ENCODE peak calls at places on chromosomes 6 and 20, in five cellular contexts. I is cardiac muscle cell, M is PC-9, V is HCT116, W is heart right ventricle. C is an unnamed sample.
A peak's percentile ranks its signal among the peaks of the same experiment; 100 is the strongest.

GRCh38 chr6:52992980-52993379 is 2.1 kb downstream of the GSTA4 start:
- DNase-seq in M (no peak), W (no peak), V (no peak), I (peak; percentile 76), C (no peak)

GRCh38 chr6:163443985-163444553 is 29.6 kb downstream of the QKI start:
- DNase-seq in V (no peak), I (no peak), M (no peak), W (no peak), C (no peak)

GRCh38 chr6:107823047-107823557 is 1.0 kb downstream of the SCML4 start:
- DNase-seq in M (no peak), I (no peak), W (no peak), V (no peak), C (no peak)

GRCh38 chr20:35621560-35621946 is 5.9 kb downstream of the SPAG4 start:
- DNase-seq in W (no peak), I (no peak), M (no peak), V (no peak), C (no peak)

GRCh38 chr20:878511-879307 is 37.4 kb downstream of the ANGPT4 start:
- DNase-seq in W (peak; percentile 33), I (peak; percentile 52), V (no peak), M (no peak), C (no peak)

GRCh38 chr20:61449916-61450315 is 197.9 kb downstream of the CDH4 start:
- DNase-seq in V (no peak), W (no peak), I (no peak), M (no peak), C (no peak)

GRCh38 chr20:31543966-31544598 is 29.8 kb downstream of the HM13 start:
- DNase-seq in I (peak; percentile 92), V (no peak), M (peak; percentile 52), W (no peak), C (peak; percentile 31)

GRCh38 chr6:46370622-46371021 is 120.6 kb downstream of the RCAN2 start:
- DNase-seq in M (no peak), V (no peak), I (no peak), W (no peak), C (no peak)

GRCh38 chr6:3393796-3394195 is 63.1 kb downstream of the SLC22A23 start:
- DNase-seq in V (no peak), I (no peak), W (no peak), M (no peak), C (no peak)

GRCh38 chr6:148524976-148525375 is 182.3 kb downstream of the SASH1 start:
- DNase-seq in I (peak; percentile 63), W (no peak), V (no peak), M (no peak), C (no peak)

GRCh38 chr6:36432151-36432633 is 10.5 kb downstream of the PXT1 start:
- DNase-seq in M (peak; percentile 43), W (no peak), I (no peak), V (no peak), C (no peak)

GRCh38 chr6:69775941-69776340 is 20.9 kb downstream of the LMBRD1 start:
- DNase-seq in W (no peak), M (no peak), V (no peak), I (no peak), C (no peak)

GRCh38 chr6:121093928-121094327 is 240.4 kb downstream of the TBC1D32 start:
- DNase-seq in W (no peak), I (peak; percentile 61), V (no peak), M (no peak), C (no peak)

GRCh38 chr6:5501837-5502236 is 240.5 kb downstream of the FARS2 start:
- DNase-seq in M (no peak), V (no peak), I (no peak), W (peak; percentile 45), C (peak; percentile 14)

GRCh38 chr6:79193971-79194370 is 40.5 kb downstream of the HMGN3 start:
- DNase-seq in V (no peak), M (no peak), I (no peak), W (no peak), C (no peak)

GRCh38 chr6:83221302-83221701 is 28.1 kb downstream of the RWDD2A start:
- DNase-seq in W (no peak), M (no peak), I (peak; percentile 40), V (no peak), C (no peak)

GRCh38 chr6:33126101-33126714 is 50.4 kb downstream of the HLA-DPB1 start:
- DNase-seq in M (peak; percentile 25), V (peak; percentile 35), W (peak; percentile 71), I (peak; percentile 75), C (peak; percentile 82)

GRCh38 chr6:158413028-158413427 is 100.8 kb downstream of the TULP4 start:
- DNase-seq in W (no peak), I (no peak), V (no peak), M (no peak), C (no peak)

GRCh38 chr6:144305985-144306384 is 20.9 kb downstream of the UTRN start:
- DNase-seq in M (no peak), I (no peak), W (no peak), V (no peak), C (no peak)

GRCh38 chr6:148760568-148761531 is 14.0 kb downstream of the UST start:
- DNase-seq in I (peak; percentile 96), M (peak; percentile 29), V (no peak), W (peak; percentile 32), C (peak; percentile 56)

GRCh38 chr6:404685-405423 is 13.3 kb downstream of the IRF4 start:
- DNase-seq in V (no peak), I (no peak), M (no peak), W (no peak), C (no peak)

GRCh38 chr6:36357872-36358234 is 21.2 kb upstream of the BNIP5 start:
- DNase-seq in V (no peak), M (no peak), I (no peak), W (no peak), C (no peak)

GRCh38 chr6:47278545-47278944 is 31.2 kb downstream of the TNFRSF21 start:
- DNase-seq in M (no peak), V (no peak), I (peak; percentile 75), W (no peak), C (no peak)

GRCh38 chr6:87026961-87027360 is 67.9 kb downstream of the CGA start:
- DNase-seq in M (no peak), W (no peak), V (no peak), I (no peak), C (no peak)

GRCh38 chr20:35953411-35954199 is 697 bp downstream of the SCAND1 start:
- DNase-seq in I (peak; percentile 53), M (no peak), W (peak; percentile 48), V (no peak), C (peak; percentile 56)

DNA sequence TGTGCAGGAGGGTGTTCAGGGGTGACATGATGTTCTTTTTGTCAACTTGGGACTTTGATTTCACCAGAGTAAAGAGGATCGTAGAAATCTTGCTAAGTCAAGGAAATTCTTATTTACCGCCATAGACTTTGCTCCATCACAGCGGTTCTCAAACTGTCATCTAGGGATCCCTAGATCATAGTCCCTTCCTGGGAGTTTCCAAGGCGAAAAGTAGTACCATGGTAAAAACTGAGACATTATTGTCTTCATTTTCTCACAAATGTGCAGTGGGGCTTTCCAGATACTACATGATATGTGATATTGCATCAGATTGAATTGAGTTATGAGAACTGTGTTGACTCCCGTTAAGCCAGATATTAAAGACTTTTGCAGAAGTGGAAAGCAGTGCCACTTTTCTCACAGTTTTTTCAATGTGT is 79.7 kb downstream of the JARID2 start:
- DNase-seq in V (no peak), M (no peak), I (no peak), W (no peak), C (no peak)
- H3K27ac ChIP-seq in V (no peak overlapping the region), M (no peak overlapping the region), I (no peak overlapping the region), W (no peak overlapping the region), C (no peak overlapping the region)

DNA sequence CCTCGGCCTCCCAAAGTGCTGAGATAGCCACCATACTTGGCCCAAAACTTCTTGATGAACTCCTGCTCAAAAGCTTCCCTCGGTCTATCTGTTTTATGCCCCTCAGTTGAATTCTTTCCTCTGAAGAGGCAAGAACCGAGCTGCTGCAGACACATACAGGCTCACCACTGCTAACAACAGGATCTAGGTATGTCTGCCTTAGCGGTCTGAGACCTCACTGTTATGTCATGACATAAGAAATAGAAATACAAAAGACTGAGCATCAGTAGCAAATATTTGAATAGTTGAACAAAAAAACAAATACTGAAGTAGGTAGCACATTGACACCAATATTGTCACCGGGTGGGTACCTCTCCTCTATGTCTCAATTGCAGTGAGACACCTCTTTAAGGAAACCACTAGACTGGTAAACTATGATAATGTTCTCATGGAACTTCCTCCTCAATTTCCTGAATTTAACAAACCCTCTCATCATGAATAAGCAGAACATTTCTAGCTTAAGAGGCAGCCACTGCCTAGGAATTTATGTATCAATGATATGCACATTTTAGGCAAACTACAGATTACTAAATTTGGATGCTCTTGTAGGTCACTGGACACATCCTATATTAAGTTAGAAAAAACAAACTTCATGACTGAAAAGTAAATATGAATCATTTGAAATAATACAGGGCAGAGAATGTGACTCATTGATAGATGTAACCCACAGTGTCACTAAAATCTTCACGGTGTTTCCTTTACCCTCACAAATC is 9.4 kb upstream of the STXBP5 start:
- DNase-seq in I (no peak), W (no peak), M (no peak), V (no peak), C (no peak)
- H3K27ac ChIP-seq in I (no peak overlapping the region), W (peak overlapping the region; percentile 67), M (peak overlapping the region; percentile 40), V (no peak overlapping the region), C (no peak overlapping the region)

GRCh38 chr6:151749341-151749740 is 58.1 kb upstream of the ESR1 start:
- DNase-seq in M (no peak), V (no peak), I (no peak), W (no peak), C (no peak)
- H3K27ac ChIP-seq in M (no peak overlapping the region), V (no peak overlapping the region), I (no peak overlapping the region), W (no peak overlapping the region), C (no peak overlapping the region)

DNA sequence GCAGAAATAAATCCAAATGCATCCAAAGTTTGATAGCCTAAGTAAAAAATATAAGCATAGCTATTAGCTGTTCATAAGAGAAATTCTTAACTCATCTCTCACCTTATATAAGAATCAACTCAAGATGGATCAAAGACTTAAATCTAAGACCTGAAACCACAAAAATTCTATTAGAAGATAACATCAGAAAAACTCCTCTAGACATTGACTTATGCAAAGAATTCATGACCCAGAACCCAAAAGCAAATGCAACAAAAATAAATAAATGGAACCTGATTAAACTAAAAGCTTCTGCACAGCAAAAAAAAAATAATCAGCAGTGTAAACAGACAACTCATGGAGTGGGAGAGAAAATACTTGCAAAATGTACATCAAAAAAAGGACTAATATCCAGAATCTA is 184.3 kb downstream of the TFAP2A start:
- DNase-seq in M (no peak), I (no peak), V (no peak), W (no peak), C (no peak)
- H3K27ac ChIP-seq in M (no peak overlapping the region), I (no peak overlapping the region), V (no peak overlapping the region), W (no peak overlapping the region), C (no peak overlapping the region)

GRCh38 chr6:34950849-34951248 is 61.8 kb downstream of the ANKS1A start:
- DNase-seq in I (no peak), M (no peak), W (no peak), V (no peak), C (no peak)

GRCh38 chr6:34957184-34957904 is 68.3 kb downstream of the ANKS1A start:
- DNase-seq in M (no peak), V (no peak), W (no peak), I (peak; percentile 41), C (no peak)

GRCh38 chr6:34955447-34955846 is 66.4 kb downstream of the ANKS1A start:
- DNase-seq in W (no peak), V (no peak), M (no peak), I (peak; percentile 13), C (no peak)

GRCh38 chr6:34951741-34952140 is 62.7 kb downstream of the ANKS1A start:
- DNase-seq in W (no peak), V (no peak), I (no peak), M (no peak), C (no peak)

GRCh38 chr6:34953084-34954025 is 64.3 kb downstream of the ANKS1A start:
- DNase-seq in V (peak; percentile 6), W (no peak), I (peak; percentile 53), M (peak; percentile 34), C (peak; percentile 38)
- H3K27ac ChIP-seq in V (no peak overlapping the region), W (no peak overlapping the region), I (no peak overlapping the region), M (peak overlapping the region; percentile 56), C (peak overlapping the region; percentile 35)